ENCODE peak calls at places on chromosomes 1 and 21, in nine cellular contexts. X, Q, C, D, E, M, I, N and F are unnamed samples.

GRCh38 chr1:17791464-17791863 is 36.3 kb downstream of the ACTL8 start:
- DNase-seq in X (no peak), Q (no peak), C (no peak), D (no peak), E (no peak), M (no peak), I (no peak), N (no peak), F (no peak)

GRCh38 chr1:94962745-94963265 is 35.9 kb upstream of the CNN3 start:
- DNase-seq in X (peak; percentile 2), Q (peak; percentile 27), C (peak; percentile 63), D (no peak), E (no peak), M (no peak), I (no peak), N (no peak), F (no peak)

GRCh38 chr1:97093742-97094141 is 372.2 kb downstream of the PTBP2 start:
- DNase-seq in X (no peak), Q (no peak), C (peak; percentile 56), D (no peak), E (no peak), M (no peak), I (no peak), N (peak; percentile 32), F (peak; percentile 39)

GRCh38 chr1:219151467-219151866 is 22.2 kb upstream of the LYPLAL1 start:
- DNase-seq in X (no peak), Q (no peak), C (no peak), D (no peak), E (no peak), M (no peak), I (no peak), N (no peak), F (no peak)

GRCh38 chr1:8259498-8260290 is 58.2 kb upstream of the SLC45A1 start:
- DNase-seq in X (no peak), Q (no peak), C (peak; percentile 53), D (no peak), E (no peak), M (peak; percentile 65), I (no peak), N (peak; percentile 93), F (peak; percentile 76)

GRCh38 chr1:33852711-33853110 is 11.2 kb upstream of the HMGB4 start:
- DNase-seq in X (no peak), Q (no peak), C (no peak), D (no peak), E (no peak), M (no peak), I (no peak), N (no peak), F (no peak)

GRCh38 chr21:42007541-42007940 is 2.6 kb downstream of the ZBTB21 start:
- DNase-seq in X (no peak), Q (no peak), C (no peak), D (no peak), E (no peak), M (no peak), I (no peak), N (no peak), F (no peak)

GRCh38 chr1:204424621-204425020 is 13.0 kb upstream of the PPP1R15B start:
- DNase-seq in X (no peak), Q (no peak), C (no peak), D (no peak), E (no peak), M (no peak), I (no peak), N (no peak), F (no peak)

GRCh38 chr1:165117482-165117881 is 239.0 kb downstream of the LMX1A start:
- DNase-seq in X (no peak), Q (no peak), C (no peak), D (no peak), E (no peak), M (no peak), I (no peak), N (no peak), F (no peak)

GRCh38 chr1:25550683-25551310 is 7.4 kb downstream of the LDLRAP1 start:
- DNase-seq in X (no peak), Q (no peak), C (peak; percentile 86), D (no peak), E (no peak), M (peak; percentile 37), I (no peak), N (peak; percentile 13), F (no peak)